ENCODE peak calls at places on chromosomes 13 and 19, in ten cellular contexts. One of them, this sample, is unnamed.

GRCh38 chr13:94470126-94470525 is 9.4 kb downstream of the DCT start:
- DNase-seq in CD4-positive, alpha-beta memory T cell: no peak
- DNase-seq in cardiac muscle cell: no peak
- DNase-seq in fibroblast of lung: no peak
- DNase-seq in CD8-positive, alpha-beta memory T cell: no peak
- DNase-seq in SK-N-SH: no peak
- DNase-seq in upper lobe of left lung: no peak
- DNase-seq in breast epithelium: no peak
- DNase-seq in neural progenitor cell: no peak
- DNase-seq in osteoblast: no peak
- DNase-seq in this sample: no peak

GRCh38 chr19:17332677-17333581 is 1.7 kb downstream of the ANO8 start:
- DNase-seq in CD4-positive, alpha-beta memory T cell: peak; percentile 65
- DNase-seq in cardiac muscle cell: peak; percentile 65
- DNase-seq in fibroblast of lung: peak; percentile 52
- DNase-seq in CD8-positive, alpha-beta memory T cell: no peak
- DNase-seq in SK-N-SH: peak; percentile 86
- DNase-seq in upper lobe of left lung: peak; percentile 82
- DNase-seq in breast epithelium: no peak
- DNase-seq in neural progenitor cell: peak; percentile 77
- DNase-seq in osteoblast: peak; percentile 84
- DNase-seq in this sample: no peak

GRCh38 chr13:114112231-114112825 is 20.1 kb downstream of the RASA3 start:
- DNase-seq in CD4-positive, alpha-beta memory T cell: peak; percentile 33
- DNase-seq in cardiac muscle cell: no peak
- DNase-seq in fibroblast of lung: peak; percentile 27
- DNase-seq in CD8-positive, alpha-beta memory T cell: no peak
- DNase-seq in SK-N-SH: peak; percentile 53
- DNase-seq in upper lobe of left lung: no peak
- DNase-seq in breast epithelium: no peak
- DNase-seq in neural progenitor cell: peak; percentile 80
- DNase-seq in osteoblast: peak; percentile 9
- DNase-seq in this sample: no peak

GRCh38 chr13:21619633-21620220 is 15.8 kb upstream of the MICU2 start:
- DNase-seq in CD4-positive, alpha-beta memory T cell: no peak
- DNase-seq in cardiac muscle cell: no peak
- DNase-seq in fibroblast of lung: peak; percentile 52
- DNase-seq in CD8-positive, alpha-beta memory T cell: no peak
- DNase-seq in SK-N-SH: no peak
- DNase-seq in upper lobe of left lung: no peak
- DNase-seq in breast epithelium: no peak
- DNase-seq in neural progenitor cell: no peak
- DNase-seq in osteoblast: no peak
- DNase-seq in this sample: no peak

GRCh38 chr13:98761126-98761978 is 8.9 kb upstream of the SLC15A1 start:
- DNase-seq in CD4-positive, alpha-beta memory T cell: no peak
- DNase-seq in cardiac muscle cell: peak; percentile 84
- DNase-seq in fibroblast of lung: peak; percentile 85
- DNase-seq in CD8-positive, alpha-beta memory T cell: no peak
- DNase-seq in SK-N-SH: no peak
- DNase-seq in upper lobe of left lung: no peak
- DNase-seq in breast epithelium: no peak
- DNase-seq in neural progenitor cell: no peak
- DNase-seq in osteoblast: peak; percentile 88
- DNase-seq in this sample: no peak

GRCh38 chr13:41179593-41180250 is 14.6 kb downstream of the KBTBD7 start:
- DNase-seq in CD4-positive, alpha-beta memory T cell: no peak
- DNase-seq in cardiac muscle cell: peak; percentile 41
- DNase-seq in fibroblast of lung: peak; percentile 37
- DNase-seq in CD8-positive, alpha-beta memory T cell: no peak
- DNase-seq in SK-N-SH: no peak
- DNase-seq in upper lobe of left lung: no peak
- DNase-seq in breast epithelium: no peak
- DNase-seq in neural progenitor cell: no peak
- DNase-seq in osteoblast: peak; percentile 49
- DNase-seq in this sample: no peak

GRCh38 chr13:41059466-41059865 is 1.8 kb upstream of the WBP4 start:
- DNase-seq in CD4-positive, alpha-beta memory T cell: no peak
- DNase-seq in cardiac muscle cell: no peak
- DNase-seq in fibroblast of lung: no peak
- DNase-seq in CD8-positive, alpha-beta memory T cell: no peak
- DNase-seq in SK-N-SH: peak; percentile 23
- DNase-seq in upper lobe of left lung: no peak
- DNase-seq in breast epithelium: no peak
- DNase-seq in neural progenitor cell: no peak
- DNase-seq in osteoblast: peak; percentile 68
- DNase-seq in this sample: no peak

GRCh38 chr19:21451187-21451586 is 54.2 kb upstream of the ZNF429 start:
- DNase-seq in CD4-positive, alpha-beta memory T cell: no peak
- DNase-seq in cardiac muscle cell: no peak
- DNase-seq in fibroblast of lung: no peak
- DNase-seq in CD8-positive, alpha-beta memory T cell: no peak
- DNase-seq in SK-N-SH: no peak
- DNase-seq in upper lobe of left lung: no peak
- DNase-seq in breast epithelium: no peak
- DNase-seq in neural progenitor cell: no peak
- DNase-seq in osteoblast: no peak
- DNase-seq in this sample: no peak

GRCh38 chr19:35468637-35469036 is 20.6 kb downstream of the FFAR2 start:
- DNase-seq in CD4-positive, alpha-beta memory T cell: peak; percentile 72
- DNase-seq in cardiac muscle cell: peak; percentile 64
- DNase-seq in fibroblast of lung: peak; percentile 34
- DNase-seq in CD8-positive, alpha-beta memory T cell: peak; percentile 61
- DNase-seq in SK-N-SH: peak; percentile 45
- DNase-seq in upper lobe of left lung: no peak
- DNase-seq in breast epithelium: no peak
- DNase-seq in neural progenitor cell: peak; percentile 59
- DNase-seq in osteoblast: peak; percentile 93
- DNase-seq in this sample: no peak

GRCh38 chr19:54373781-54374266 is 9.1 kb upstream of the LAIR1 start:
- DNase-seq in CD4-positive, alpha-beta memory T cell: peak; percentile 50
- DNase-seq in cardiac muscle cell: no peak
- DNase-seq in fibroblast of lung: no peak
- DNase-seq in CD8-positive, alpha-beta memory T cell: no peak
- DNase-seq in SK-N-SH: no peak
- DNase-seq in upper lobe of left lung: no peak
- DNase-seq in breast epithelium: no peak
- DNase-seq in neural progenitor cell: no peak
- DNase-seq in osteoblast: no peak
- DNase-seq in this sample: no peak

GRCh38 chr19:11390933-11391680 is 7.0 kb upstream of the EPOR start:
- DNase-seq in CD4-positive, alpha-beta memory T cell: no peak
- DNase-seq in cardiac muscle cell: no peak
- DNase-seq in fibroblast of lung: no peak
- DNase-seq in CD8-positive, alpha-beta memory T cell: no peak
- DNase-seq in SK-N-SH: no peak
- DNase-seq in upper lobe of left lung: no peak
- DNase-seq in breast epithelium: no peak
- DNase-seq in neural progenitor cell: no peak
- DNase-seq in osteoblast: peak; percentile 51
- DNase-seq in this sample: no peak

GRCh38 chr19:11383706-11384048 is 437 bp downstream of the EPOR start:
- DNase-seq in CD4-positive, alpha-beta memory T cell: no peak
- DNase-seq in cardiac muscle cell: no peak
- DNase-seq in fibroblast of lung: no peak
- DNase-seq in CD8-positive, alpha-beta memory T cell: no peak
- DNase-seq in SK-N-SH: no peak
- DNase-seq in upper lobe of left lung: no peak
- DNase-seq in breast epithelium: no peak
- DNase-seq in neural progenitor cell: peak; percentile 41
- DNase-seq in osteoblast: peak; percentile 66
- DNase-seq in this sample: no peak

GRCh38 chr19:11384778-11385129 is 640 bp upstream of the EPOR start:
- DNase-seq in CD4-positive, alpha-beta memory T cell: no peak
- DNase-seq in cardiac muscle cell: no peak
- DNase-seq in fibroblast of lung: no peak
- DNase-seq in CD8-positive, alpha-beta memory T cell: no peak
- DNase-seq in SK-N-SH: no peak
- DNase-seq in upper lobe of left lung: no peak
- DNase-seq in breast epithelium: no peak
- DNase-seq in neural progenitor cell: no peak
- DNase-seq in osteoblast: peak; percentile 19
- DNase-seq in this sample: no peak

GRCh38 chr19:11390359-11390758 is 6.2 kb upstream of the EPOR start:
- DNase-seq in CD4-positive, alpha-beta memory T cell: no peak
- DNase-seq in cardiac muscle cell: no peak
- DNase-seq in fibroblast of lung: no peak
- DNase-seq in CD8-positive, alpha-beta memory T cell: no peak
- DNase-seq in SK-N-SH: peak; percentile 23
- DNase-seq in upper lobe of left lung: no peak
- DNase-seq in breast epithelium: no peak
- DNase-seq in neural progenitor cell: no peak
- DNase-seq in osteoblast: peak; percentile 61
- DNase-seq in this sample: no peak

GRCh38 chr19:11387154-11388034 is 3.3 kb upstream of the EPOR start:
- DNase-seq in CD4-positive, alpha-beta memory T cell: no peak
- DNase-seq in cardiac muscle cell: no peak
- DNase-seq in fibroblast of lung: no peak
- DNase-seq in CD8-positive, alpha-beta memory T cell: no peak
- DNase-seq in SK-N-SH: no peak
- DNase-seq in upper lobe of left lung: no peak
- DNase-seq in breast epithelium: no peak
- DNase-seq in neural progenitor cell: no peak
- DNase-seq in osteoblast: peak; percentile 18
- DNase-seq in this sample: no peak
- H3K4me3 ChIP-seq in CD4-positive, alpha-beta memory T cell: no peak overlapping the region
- H3K4me3 ChIP-seq in cardiac muscle cell: no peak overlapping the region
- H3K4me3 ChIP-seq in fibroblast of lung: no peak overlapping the region
- H3K4me3 ChIP-seq in CD8-positive, alpha-beta memory T cell: no peak overlapping the region
- H3K4me3 ChIP-seq in SK-N-SH: no peak overlapping the region
- H3K4me3 ChIP-seq in upper lobe of left lung: no peak overlapping the region
- H3K4me3 ChIP-seq in breast epithelium: no peak overlapping the region
- H3K4me3 ChIP-seq in neural progenitor cell: no peak overlapping the region
- H3K4me3 ChIP-seq in osteoblast: no peak overlapping the region
- H3K4me3 ChIP-seq in this sample: no peak overlapping the region

DNA sequence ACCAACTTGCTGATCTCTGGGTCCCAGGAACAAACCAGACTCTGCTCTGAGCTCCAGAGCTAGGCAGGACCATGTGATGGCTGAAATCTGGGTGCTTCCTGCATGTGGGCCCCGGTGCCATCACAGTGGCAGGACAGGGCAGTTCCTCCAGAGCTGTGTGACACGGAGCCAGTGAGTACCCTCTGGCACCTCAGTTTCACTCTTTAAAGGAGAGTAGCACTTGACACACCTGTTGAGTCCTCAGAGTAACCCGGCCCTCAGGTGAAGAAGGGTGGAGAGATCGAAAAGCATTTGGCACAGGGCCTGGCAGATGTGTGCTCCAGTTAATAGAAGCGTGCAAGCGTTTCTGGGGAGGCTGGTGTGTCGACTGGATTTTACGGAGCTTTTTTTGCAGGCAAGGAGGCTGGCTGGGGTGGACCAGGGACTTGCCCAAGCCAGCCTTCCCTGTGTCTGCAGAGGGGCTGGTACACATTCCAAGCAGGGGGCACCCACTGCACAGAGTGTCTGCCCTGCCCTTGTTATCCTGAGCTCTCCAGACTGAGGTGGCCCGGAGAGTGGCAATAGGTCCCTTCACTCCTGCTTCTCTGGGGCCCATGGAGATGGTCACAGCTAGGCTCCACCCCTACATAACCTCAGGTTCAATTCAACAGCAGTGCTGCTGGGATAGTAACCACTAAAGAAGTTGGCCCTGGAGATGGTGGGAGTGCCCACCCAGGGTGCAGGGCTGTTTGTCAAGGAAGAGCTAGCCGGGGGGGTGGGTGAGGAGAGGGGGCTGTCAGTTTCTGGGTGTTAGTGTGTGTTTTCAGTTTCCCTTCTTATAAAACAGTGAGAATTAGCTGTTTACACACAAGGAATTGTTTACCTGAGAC is 8.3 kb downstream of the RPS19 start:
- DNase-seq in CD4-positive, alpha-beta memory T cell: peak; percentile 5
- DNase-seq in cardiac muscle cell: no peak
- DNase-seq in fibroblast of lung: no peak
- DNase-seq in CD8-positive, alpha-beta memory T cell: no peak
- DNase-seq in SK-N-SH: no peak
- DNase-seq in upper lobe of left lung: no peak
- DNase-seq in breast epithelium: no peak
- DNase-seq in neural progenitor cell: no peak
- DNase-seq in osteoblast: no peak
- DNase-seq in this sample: no peak
- H3K4me1 ChIP-seq in CD4-positive, alpha-beta memory T cell: peaks cover 94% of the 10 kb centered on the region
- H3K4me1 ChIP-seq in cardiac muscle cell: no peaks in the 10 kb centered on the region
- H3K4me1 ChIP-seq in fibroblast of lung: no peaks in the 10 kb centered on the region
- H3K4me1 ChIP-seq in CD8-positive, alpha-beta memory T cell: peaks cover 93% of the 10 kb centered on the region
- H3K4me1 ChIP-seq in SK-N-SH: peaks cover 16% of the 10 kb centered on the region
- H3K4me1 ChIP-seq in upper lobe of left lung: peaks cover 43% of the 10 kb centered on the region
- H3K4me1 ChIP-seq in breast epithelium: peaks cover 7% of the 10 kb centered on the region
- H3K4me1 ChIP-seq in neural progenitor cell: no peaks in the 10 kb centered on the region
- H3K4me1 ChIP-seq in osteoblast: peaks cover 4% of the 10 kb centered on the region
- H3K4me1 ChIP-seq in this sample: peaks cover 50% of the 10 kb centered on the region

GRCh38 chr13:110423689-110424302 is 116.7 kb downstream of the COL4A2 start:
- DNase-seq in CD4-positive, alpha-beta memory T cell: no peak
- DNase-seq in cardiac muscle cell: no peak
- DNase-seq in fibroblast of lung: no peak
- DNase-seq in CD8-positive, alpha-beta memory T cell: no peak
- DNase-seq in SK-N-SH: no peak
- DNase-seq in upper lobe of left lung: no peak
- DNase-seq in breast epithelium: no peak
- DNase-seq in neural progenitor cell: no peak
- DNase-seq in osteoblast: no peak
- DNase-seq in this sample: no peak
- H3K4me3 ChIP-seq in CD4-positive, alpha-beta memory T cell: no peak overlapping the region
- H3K4me3 ChIP-seq in cardiac muscle cell: no peak overlapping the region
- H3K4me3 ChIP-seq in fibroblast of lung: no peak overlapping the region
- H3K4me3 ChIP-seq in CD8-positive, alpha-beta memory T cell: no peak overlapping the region
- H3K4me3 ChIP-seq in SK-N-SH: no peak overlapping the region
- H3K4me3 ChIP-seq in upper lobe of left lung: no peak overlapping the region
- H3K4me3 ChIP-seq in breast epithelium: no peak overlapping the region
- H3K4me3 ChIP-seq in neural progenitor cell: no peak overlapping the region
- H3K4me3 ChIP-seq in osteoblast: no peak overlapping the region
- H3K4me3 ChIP-seq in this sample: no peak overlapping the region

GRCh38 chr19:29717051-29717450 is 2.0 kb upstream of the C19orf12 start:
- DNase-seq in CD4-positive, alpha-beta memory T cell: no peak
- DNase-seq in cardiac muscle cell: no peak
- DNase-seq in fibroblast of lung: no peak
- DNase-seq in CD8-positive, alpha-beta memory T cell: no peak
- DNase-seq in SK-N-SH: no peak
- DNase-seq in upper lobe of left lung: no peak
- DNase-seq in breast epithelium: no peak
- DNase-seq in neural progenitor cell: no peak
- DNase-seq in osteoblast: no peak
- DNase-seq in this sample: no peak
- H3K4me1 ChIP-seq in CD4-positive, alpha-beta memory T cell: peaks cover 37% of the 10 kb centered on the region
- H3K4me1 ChIP-seq in cardiac muscle cell: peaks cover 23% of the 10 kb centered on the region
- H3K4me1 ChIP-seq in fibroblast of lung: peaks cover 6% of the 10 kb centered on the region
- H3K4me1 ChIP-seq in CD8-positive, alpha-beta memory T cell: peaks cover 34% of the 10 kb centered on the region
- H3K4me1 ChIP-seq in SK-N-SH: peaks cover 7% of the 10 kb centered on the region
- H3K4me1 ChIP-seq in upper lobe of left lung: peaks cover 31% of the 10 kb centered on the region
- H3K4me1 ChIP-seq in breast epithelium: no peaks in the 10 kb centered on the region
- H3K4me1 ChIP-seq in neural progenitor cell: peaks cover 7% of the 10 kb centered on the region
- H3K4me1 ChIP-seq in osteoblast: peaks cover 14% of the 10 kb centered on the region
- H3K4me1 ChIP-seq in this sample: peaks cover 31% of the 10 kb centered on the region

This sample was measured in suprapubic skin.